ENCODE peak calls at places on chromosomes 16 and 17, in eight cellular contexts. R, Q, C, T, F, W, A and D are unnamed samples.

GRCh38 chr16:88327566-88328312 is 55.0 kb upstream of the ZNF469 start:
- DNase-seq in R (no peak), Q (no peak), C (no peak), T (no peak), F (no peak), W (no peak), A (no peak), D (no peak)

GRCh38 chr17:55420776-55421178 is 858 bp downstream of the MMD start:
- DNase-seq in R (peak), Q (peak), C (peak), T (peak), F (no peak), W (no peak), A (peak), D (peak)

GRCh38 chr17:33284022-33284421 is 9.1 kb downstream of the ASIC2 start:
- DNase-seq in R (no peak), Q (peak), C (no peak), T (peak), F (peak), W (peak), A (no peak), D (no peak)

GRCh38 chr17:10754861-10755591 is 25.2 kb upstream of the TMEM220 start:
- DNase-seq in R (no peak), Q (no peak), C (no peak), T (no peak), F (no peak), W (no peak), A (no peak), D (no peak)

GRCh38 chr17:72342582-72343527 is 222.0 kb downstream of the SOX9 start:
- DNase-seq in R (no peak), Q (no peak), C (no peak), T (no peak), F (no peak), W (no peak), A (no peak), D (peak)

GRCh38 chr17:73770115-73770848 is 126.0 kb upstream of the SDK2 start:
- DNase-seq in R (no peak), Q (peak), C (peak), T (peak), F (peak), W (no peak), A (peak), D (peak)

GRCh38 chr16:4660454-4661007 is 32.8 kb upstream of the NUDT16L1 start:
- DNase-seq in R (peak), Q (peak), C (no peak), T (peak), F (no peak), W (no peak), A (no peak), D (peak)

GRCh38 chr17:36705651-36706436 is 104.5 kb downstream of the MRM1 start:
- DNase-seq in R (peak), Q (peak), C (no peak), T (peak), F (peak), W (peak), A (no peak), D (no peak)

GRCh38 chr16:67883146-67883871 is 1.4 kb upstream of the NRN1L start:
- DNase-seq in R (no peak), Q (no peak), C (no peak), T (peak), F (no peak), W (no peak), A (no peak), D (no peak)

GRCh38 chr16:81625544-81626152 is 153.4 kb upstream of the PLCG2 start:
- DNase-seq in R (no peak), Q (peak), C (no peak), T (peak), F (no peak), W (peak), A (no peak), D (peak)
- H3K4me3 ChIP-seq in R (no peak), Q (no peak), C (no peak), T (no peak), F (no peak), W (no peak), A (no peak), D (no peak)

DNA sequence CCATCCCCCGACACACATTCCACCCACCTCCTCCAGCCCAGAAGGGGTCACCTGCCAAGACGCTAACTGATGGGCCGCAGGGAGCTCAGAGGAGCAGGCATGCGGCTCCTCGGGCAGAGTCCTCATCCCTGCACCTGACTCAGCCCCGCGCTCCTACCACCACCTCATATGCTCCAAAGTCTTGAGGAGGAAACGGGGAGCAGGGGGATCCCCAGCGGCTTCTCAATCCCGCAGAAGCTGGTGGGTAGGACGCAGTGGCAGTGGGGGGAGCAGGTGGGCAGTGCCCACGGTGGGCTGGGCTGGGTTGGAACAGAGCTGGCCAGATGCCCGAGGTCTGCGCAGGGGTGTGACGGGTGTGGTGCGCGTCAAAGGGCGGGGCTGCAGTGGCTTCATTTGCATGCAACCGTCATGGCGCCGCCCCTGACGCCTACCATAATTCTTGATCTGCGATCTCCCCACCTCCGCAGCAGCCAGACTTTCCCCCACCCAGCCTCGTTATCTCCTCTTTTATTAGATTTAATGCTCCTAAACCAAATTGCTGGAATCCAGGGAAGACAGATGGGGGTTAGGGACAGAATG is 39.0 kb upstream of the EMP2 start:
- DNase-seq in R (no peak), Q (peak), C (no peak), T (peak), F (no peak), W (peak), A (peak), D (no peak)
- H3K4me3 ChIP-seq in R (no peak), Q (no peak), C (peak), T (peak), F (no peak), W (no peak), A (no peak), D (no peak)

GRCh38 chr17:80006339-80006720 is 29.3 kb downstream of the TBC1D16 start:
- DNase-seq in R (no peak), Q (no peak), C (no peak), T (no peak), F (no peak), W (no peak), A (no peak), D (no peak)
- H3K4me3 ChIP-seq in R (no peak), Q (no peak), C (no peak), T (no peak), F (no peak), W (no peak), A (no peak), D (no peak)

GRCh38 chr17:2222301-2222700 is 81.3 kb downstream of the SMG6 start:
- DNase-seq in R (no peak), Q (no peak), C (no peak), T (no peak), F (no peak), W (no peak), A (no peak), D (no peak)
- H3K4me3 ChIP-seq in R (no peak), Q (no peak), C (no peak), T (no peak), F (no peak), W (no peak), A (no peak), D (no peak)

GRCh38 chr17:66354472-66354871 is 52.1 kb downstream of the PRKCA start:
- DNase-seq in R (no peak), Q (no peak), C (no peak), T (no peak), F (no peak), W (no peak), A (no peak), D (no peak)
- H3K4me3 ChIP-seq in R (no peak), Q (no peak), C (no peak), T (no peak), F (no peak), W (no peak), A (no peak), D (no peak)

DNA sequence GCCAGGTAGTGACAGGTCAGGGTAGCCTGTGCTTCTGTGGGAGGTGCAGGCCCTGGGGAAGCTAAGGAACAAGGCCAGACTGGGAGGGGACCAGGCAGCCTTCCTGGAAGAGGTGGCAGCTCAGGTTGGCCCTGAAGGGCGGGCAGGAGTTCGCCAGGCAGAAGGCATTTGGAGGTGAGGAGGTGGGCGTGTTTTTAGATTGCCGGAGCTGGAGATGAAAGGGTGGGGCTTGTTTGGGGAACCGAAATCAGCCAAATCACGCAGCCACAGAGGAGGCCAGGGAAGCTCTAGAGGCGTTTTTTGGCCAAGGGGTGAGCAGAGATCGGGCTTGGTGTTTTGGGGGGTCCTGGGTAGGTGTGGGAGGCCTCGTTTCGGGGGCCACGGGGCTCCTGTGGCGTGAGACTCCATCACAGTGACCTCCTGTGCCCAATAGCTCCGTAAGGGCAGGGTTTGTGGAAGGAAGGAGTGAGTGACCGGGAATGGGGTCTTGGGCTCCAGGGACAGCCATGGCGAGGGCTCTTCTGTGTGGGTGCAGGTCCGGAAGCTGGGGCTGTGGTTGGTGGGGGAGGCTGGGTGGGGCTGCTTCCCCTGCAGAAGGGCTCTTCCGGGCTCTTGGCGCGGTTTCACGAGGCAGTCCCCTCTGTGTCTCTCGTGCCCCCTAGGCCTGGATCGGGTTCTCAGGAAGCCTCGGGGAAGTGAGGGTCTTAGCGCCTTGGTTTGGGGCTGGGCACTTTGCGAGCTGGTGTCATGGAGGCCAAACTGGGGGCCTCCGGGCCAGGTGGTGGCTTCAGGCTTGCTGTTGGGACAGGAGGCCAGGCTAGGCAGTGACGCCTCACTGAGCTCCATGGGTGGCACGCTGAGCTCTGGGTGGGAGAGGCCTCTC is 7.8 kb downstream of the ADCY7 start:
- DNase-seq in R (peak), Q (no peak), C (no peak), T (peak), F (no peak), W (no peak), A (no peak), D (no peak)
- H3K4me3 ChIP-seq in R (peak), Q (no peak), C (peak), T (peak), F (no peak), W (no peak), A (no peak), D (no peak)

DNA sequence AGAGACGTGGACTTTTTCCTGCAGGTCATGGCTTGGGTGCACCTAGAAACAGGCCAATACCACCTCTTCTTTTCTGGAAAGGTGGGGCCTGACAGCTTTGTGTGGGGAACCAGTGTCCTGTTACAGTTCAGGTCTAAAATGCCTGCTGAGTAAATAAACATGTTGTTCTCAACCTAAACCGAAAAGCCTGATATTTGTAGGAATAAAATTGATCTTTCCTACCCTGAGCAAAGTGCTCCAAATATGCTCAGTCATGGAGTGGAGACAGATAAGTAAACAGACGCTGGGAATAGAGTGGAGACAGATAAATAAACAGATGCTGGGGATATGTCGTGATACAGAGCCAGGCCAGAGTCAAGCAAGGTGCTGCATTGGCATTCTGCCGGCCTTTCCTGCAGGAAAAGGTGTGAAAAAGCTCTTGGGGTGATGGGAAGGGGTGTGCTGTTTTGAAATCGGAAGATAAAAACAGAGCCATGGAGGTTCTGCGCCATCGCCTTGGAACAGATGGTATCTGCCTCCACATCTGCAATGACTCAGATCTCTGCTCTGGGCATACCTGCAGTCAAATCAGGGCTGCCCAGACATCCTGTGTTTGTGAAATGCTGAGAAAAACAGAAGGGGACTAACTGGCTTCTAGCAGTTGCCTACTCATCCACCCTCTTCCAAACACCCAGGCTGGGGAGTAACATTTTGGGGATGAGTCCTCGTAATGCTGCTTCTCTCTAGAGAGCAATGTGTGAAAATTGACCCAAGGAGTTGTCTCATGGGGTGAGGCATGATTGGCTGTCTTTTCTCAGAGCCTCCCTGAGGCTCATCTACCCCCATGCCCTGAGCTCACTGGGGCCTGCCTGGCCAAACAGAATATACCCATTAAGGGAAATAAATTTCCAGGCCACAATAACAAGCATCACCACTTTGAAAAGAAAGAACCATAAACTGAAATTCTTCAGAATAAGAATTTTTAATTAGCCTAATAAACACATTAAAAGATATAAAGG is 16.8 kb upstream of the TRPV2 start:
- DNase-seq in R (no peak), Q (peak), C (no peak), T (no peak), F (no peak), W (peak), A (no peak), D (no peak)
- H3K4me3 ChIP-seq in R (no peak), Q (no peak), C (no peak), T (no peak), F (no peak), W (no peak), A (no peak), D (no peak)

DNA sequence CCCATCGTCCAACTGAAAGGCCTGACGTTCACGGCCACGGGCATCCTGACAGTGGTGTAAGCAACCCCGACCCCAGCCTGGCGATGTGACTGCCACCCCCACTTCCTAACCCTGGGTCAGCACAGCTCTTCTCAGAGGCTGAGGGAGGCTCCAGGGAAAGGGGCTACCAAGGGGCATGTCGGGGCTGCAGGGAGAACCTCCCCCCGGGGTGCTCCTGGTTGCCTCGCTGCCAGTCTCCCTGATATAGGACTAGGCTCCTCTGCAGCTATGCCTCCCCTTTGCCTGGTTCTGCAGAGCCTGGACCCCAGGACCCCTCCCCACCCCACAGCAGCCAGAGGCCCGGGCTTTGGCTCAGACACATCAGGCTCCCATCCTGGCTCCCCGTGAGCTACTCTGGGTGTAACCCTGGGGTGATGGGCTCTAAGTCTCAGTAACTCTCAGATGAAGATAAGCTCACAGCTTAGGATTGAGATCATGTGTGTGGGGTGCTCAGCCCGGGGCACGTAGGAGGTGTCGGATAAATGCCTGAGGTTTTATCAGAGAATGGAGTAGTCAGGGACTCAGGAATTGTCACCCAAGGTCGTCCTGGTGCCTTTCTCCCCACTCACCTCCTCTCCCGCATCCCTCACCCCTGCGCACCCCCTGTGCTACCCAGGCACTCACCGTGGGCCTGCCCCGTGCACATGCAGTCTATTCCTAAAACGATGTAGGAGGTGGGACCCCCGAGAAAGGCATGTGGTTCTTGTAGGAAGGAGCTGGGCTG is 10.6 kb downstream of the ITGAD start:
- DNase-seq in R (no peak), Q (no peak), C (no peak), T (no peak), F (no peak), W (no peak), A (no peak), D (no peak)
- H3K4me3 ChIP-seq in R (no peak), Q (no peak), C (no peak), T (no peak), F (peak), W (peak), A (no peak), D (no peak)

DNA sequence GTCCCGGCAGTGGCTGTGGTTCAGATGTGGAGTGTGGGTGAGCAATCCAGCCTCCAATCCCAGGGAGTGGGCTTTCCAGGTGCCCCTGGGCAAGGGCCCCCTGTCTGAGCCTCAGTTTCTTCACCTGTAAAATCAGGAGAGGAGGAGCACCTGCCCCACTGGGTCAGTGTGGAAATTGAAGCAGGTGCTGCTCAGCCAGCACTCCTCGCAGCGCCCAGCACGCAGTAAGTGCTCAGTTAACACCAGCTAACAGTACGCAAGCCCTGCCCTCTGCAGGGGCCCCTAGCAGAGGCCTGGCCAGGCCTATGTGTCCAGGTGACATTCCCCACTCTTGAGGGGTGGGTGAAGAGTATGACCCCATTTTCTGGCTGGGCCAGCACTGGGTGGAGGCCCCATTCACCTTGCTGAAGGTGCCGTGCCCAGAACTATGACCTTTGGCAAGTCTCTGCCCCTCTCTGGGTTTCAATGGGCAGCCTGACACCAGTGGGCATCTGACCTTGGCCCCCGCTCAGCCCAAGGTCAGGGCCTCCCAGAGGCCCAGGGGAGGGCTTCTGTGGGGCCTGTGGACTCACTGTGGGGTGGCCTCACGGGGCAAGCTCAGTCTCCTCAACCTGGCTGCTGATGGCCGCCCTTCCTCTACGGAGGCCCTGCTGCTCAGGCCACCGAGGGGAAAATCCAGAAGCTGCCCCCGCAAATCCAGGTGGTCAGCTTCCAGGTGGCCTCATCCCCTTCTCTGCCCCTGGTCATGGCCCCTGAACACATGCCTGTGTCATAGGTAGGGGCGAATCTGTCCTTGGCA is 2.5 kb downstream of the MTSS2 start:
- DNase-seq in R (no peak), Q (no peak), C (no peak), T (no peak), F (no peak), W (no peak), A (no peak), D (no peak)
- H3K4me3 ChIP-seq in R (no peak), Q (no peak), C (peak), T (peak), F (peak), W (no peak), A (no peak), D (peak)

GRCh38 chr17:45381001-45381400 is 51.7 kb downstream of the ARHGAP27 start:
- DNase-seq in R (no peak), Q (no peak), C (no peak), T (no peak), F (no peak), W (no peak), A (no peak), D (no peak)
- H3K4me3 ChIP-seq in R (no peak), Q (no peak), C (no peak), T (no peak), F (no peak), W (no peak), A (no peak), D (no peak)